ENCODE peak calls at places on chromosome 22, in ten cellular contexts. One of them, this sample, is unnamed.

GRCh38 chr22:47210112-47210657 is 447.7 kb downstream of the TBC1D22A start:
- DNase-seq in fibroblast of lung: no peak
- DNase-seq in colonic mucosa: peak; percentile 11
- DNase-seq in PC-3: no peak
- DNase-seq in mesendoderm: no peak
- DNase-seq in GM12878: no peak
- DNase-seq in mesenchymal stem cell: no peak
- DNase-seq in IMR-90: no peak
- DNase-seq in neuronal stem cell: no peak
- DNase-seq in H9: no peak
- DNase-seq in this sample: no peak

GRCh38 chr22:46754110-46754799 is 8.2 kb upstream of the TBC1D22A start:
- DNase-seq in fibroblast of lung: peak; percentile 98
- DNase-seq in colonic mucosa: peak; percentile 94
- DNase-seq in PC-3: peak; percentile 91
- DNase-seq in mesendoderm: no peak
- DNase-seq in GM12878: no peak
- DNase-seq in mesenchymal stem cell: peak; percentile 99
- DNase-seq in IMR-90: peak; percentile 99
- DNase-seq in neuronal stem cell: no peak
- DNase-seq in H9: no peak
- DNase-seq in this sample: peak; percentile 97

GRCh38 chr22:27378994-27379393 is 422.6 kb downstream of the MN1 start:
- DNase-seq in fibroblast of lung: no peak
- DNase-seq in colonic mucosa: no peak
- DNase-seq in PC-3: no peak
- DNase-seq in mesendoderm: no peak
- DNase-seq in GM12878: no peak
- DNase-seq in mesenchymal stem cell: no peak
- DNase-seq in IMR-90: no peak
- DNase-seq in neuronal stem cell: no peak
- DNase-seq in H9: no peak
- DNase-seq in this sample: no peak

GRCh38 chr22:36443198-36443770 is 38.2 kb downstream of the TXN2 start:
- DNase-seq in fibroblast of lung: peak; percentile 77
- DNase-seq in colonic mucosa: no peak
- DNase-seq in PC-3: no peak
- DNase-seq in mesendoderm: peak; percentile 85
- DNase-seq in GM12878: no peak
- DNase-seq in mesenchymal stem cell: peak; percentile 53
- DNase-seq in IMR-90: no peak
- DNase-seq in neuronal stem cell: no peak
- DNase-seq in H9: no peak
- DNase-seq in this sample: peak; percentile 66

GRCh38 chr22:46072981-46073682 is 77.2 kb upstream of the PPARA start:
- DNase-seq in fibroblast of lung: peak; percentile 8
- DNase-seq in colonic mucosa: no peak
- DNase-seq in PC-3: no peak
- DNase-seq in mesendoderm: no peak
- DNase-seq in GM12878: no peak
- DNase-seq in mesenchymal stem cell: peak; percentile 7
- DNase-seq in IMR-90: no peak
- DNase-seq in neuronal stem cell: no peak
- DNase-seq in H9: no peak
- DNase-seq in this sample: no peak

GRCh38 chr22:36419912-36420882 is 32.4 kb upstream of the MYH9 start:
- DNase-seq in fibroblast of lung: no peak
- DNase-seq in colonic mucosa: no peak
- DNase-seq in PC-3: no peak
- DNase-seq in mesendoderm: no peak
- DNase-seq in GM12878: no peak
- DNase-seq in mesenchymal stem cell: peak; percentile 80
- DNase-seq in IMR-90: no peak
- DNase-seq in neuronal stem cell: no peak
- DNase-seq in H9: no peak
- DNase-seq in this sample: no peak

GRCh38 chr22:35705141-35705540 is 12.5 kb upstream of the APOL5 start:
- DNase-seq in fibroblast of lung: peak; percentile 84
- DNase-seq in colonic mucosa: no peak
- DNase-seq in PC-3: peak; percentile 82
- DNase-seq in mesendoderm: no peak
- DNase-seq in GM12878: no peak
- DNase-seq in mesenchymal stem cell: peak; percentile 81
- DNase-seq in IMR-90: peak; percentile 95
- DNase-seq in neuronal stem cell: no peak
- DNase-seq in H9: no peak
- DNase-seq in this sample: peak; percentile 79

GRCh38 chr22:47342446-47342845 is 580.0 kb downstream of the TBC1D22A start:
- DNase-seq in fibroblast of lung: no peak
- DNase-seq in colonic mucosa: no peak
- DNase-seq in PC-3: no peak
- DNase-seq in mesendoderm: no peak
- DNase-seq in GM12878: no peak
- DNase-seq in mesenchymal stem cell: no peak
- DNase-seq in IMR-90: no peak
- DNase-seq in neuronal stem cell: no peak
- DNase-seq in H9: no peak
- DNase-seq in this sample: no peak

DNA sequence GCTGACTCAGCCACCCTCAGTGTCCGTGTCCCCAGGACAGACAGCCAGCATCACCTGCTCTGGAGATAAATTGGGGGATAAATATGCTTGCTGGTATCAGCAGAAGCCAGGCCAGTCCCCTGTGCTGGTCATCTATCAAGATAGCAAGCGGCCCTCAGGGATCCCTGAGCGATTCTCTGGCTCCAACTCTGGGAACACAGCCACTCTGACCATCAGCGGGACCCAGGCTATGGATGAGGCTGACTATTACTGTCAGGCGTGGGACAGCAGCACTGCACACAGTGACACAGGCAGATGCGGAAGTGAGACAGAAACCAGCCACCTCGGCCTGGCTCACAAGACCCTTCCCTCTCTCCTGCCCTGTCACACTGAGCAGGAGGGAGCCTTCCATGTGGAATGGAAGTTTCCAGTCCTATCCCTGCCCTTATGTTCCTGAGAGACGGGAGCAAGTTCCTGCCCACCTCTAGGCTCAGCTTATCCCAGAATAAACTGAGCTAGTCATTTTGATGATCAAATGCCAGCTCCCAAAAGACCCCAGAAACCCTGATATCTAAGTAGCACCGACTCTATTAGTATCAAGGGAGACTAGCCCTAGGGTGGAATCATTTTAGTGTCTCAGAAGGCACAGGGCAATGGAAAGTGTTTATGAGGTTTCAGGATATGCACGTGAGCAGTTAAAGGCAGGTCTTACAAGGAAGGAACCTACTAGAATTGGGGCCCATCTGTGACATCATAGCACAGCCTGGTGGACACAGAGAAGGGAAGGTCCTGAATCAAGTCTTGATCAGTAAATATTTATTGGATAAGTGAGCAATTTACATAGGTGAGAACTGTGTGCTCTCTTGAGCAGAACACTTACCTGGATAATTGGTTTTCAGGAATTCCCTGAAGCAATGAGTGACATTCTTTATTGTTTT is 6.2 kb upstream of the IGLL5 start:
- DNase-seq in fibroblast of lung: no peak
- DNase-seq in colonic mucosa: no peak
- DNase-seq in PC-3: no peak
- DNase-seq in mesendoderm: no peak
- DNase-seq in GM12878: no peak
- DNase-seq in mesenchymal stem cell: no peak
- DNase-seq in IMR-90: no peak
- DNase-seq in neuronal stem cell: no peak
- DNase-seq in H9: peak; percentile 3
- DNase-seq in this sample: no peak
- H3K9ac ChIP-seq in fibroblast of lung: no peak overlapping the region
- H3K9ac ChIP-seq in colonic mucosa: no peak overlapping the region
- H3K9ac ChIP-seq in PC-3: no peak overlapping the region
- H3K9ac ChIP-seq in mesendoderm: no peak overlapping the region
- H3K9ac ChIP-seq in GM12878: no peak overlapping the region
- H3K9ac ChIP-seq in mesenchymal stem cell: no peak overlapping the region
- H3K9ac ChIP-seq in IMR-90: no peak overlapping the region
- H3K9ac ChIP-seq in neuronal stem cell: no peak overlapping the region
- H3K9ac ChIP-seq in H9: no peak overlapping the region
- H3K9ac ChIP-seq in this sample: no peak overlapping the region

GRCh38 chr22:49850021-49850911 is 3.4 kb upstream of the ZBED4 start:
- DNase-seq in fibroblast of lung: no peak
- DNase-seq in colonic mucosa: no peak
- DNase-seq in PC-3: no peak
- DNase-seq in mesendoderm: no peak
- DNase-seq in GM12878: no peak
- DNase-seq in mesenchymal stem cell: no peak
- DNase-seq in IMR-90: no peak
- DNase-seq in neuronal stem cell: no peak
- DNase-seq in H9: no peak
- DNase-seq in this sample: no peak

GRCh38 chr22:49850959-49851815 is 2.5 kb upstream of the ZBED4 start:
- DNase-seq in fibroblast of lung: no peak
- DNase-seq in colonic mucosa: no peak
- DNase-seq in PC-3: no peak
- DNase-seq in mesendoderm: no peak
- DNase-seq in GM12878: no peak
- DNase-seq in mesenchymal stem cell: no peak
- DNase-seq in IMR-90: no peak
- DNase-seq in neuronal stem cell: no peak
- DNase-seq in H9: no peak
- DNase-seq in this sample: no peak

GRCh38 chr22:49853981-49854791 is 542 bp downstream of the ZBED4 start:
- DNase-seq in fibroblast of lung: peak; percentile 26
- DNase-seq in colonic mucosa: peak; percentile 61
- DNase-seq in PC-3: peak; percentile 8
- DNase-seq in mesendoderm: peak; percentile 52
- DNase-seq in GM12878: no peak
- DNase-seq in mesenchymal stem cell: peak; percentile 53
- DNase-seq in IMR-90: peak; percentile 17
- DNase-seq in neuronal stem cell: peak; percentile 39
- DNase-seq in H9: peak; percentile 38
- DNase-seq in this sample: no peak

GRCh38 chr22:49855491-49855911 is 1.9 kb downstream of the ZBED4 start:
- DNase-seq in fibroblast of lung: peak; percentile 51
- DNase-seq in colonic mucosa: peak; percentile 59
- DNase-seq in PC-3: peak; percentile 29
- DNase-seq in mesendoderm: no peak
- DNase-seq in GM12878: no peak
- DNase-seq in mesenchymal stem cell: peak; percentile 53
- DNase-seq in IMR-90: peak; percentile 33
- DNase-seq in neuronal stem cell: no peak
- DNase-seq in H9: no peak
- DNase-seq in this sample: peak; percentile 29

DNA sequence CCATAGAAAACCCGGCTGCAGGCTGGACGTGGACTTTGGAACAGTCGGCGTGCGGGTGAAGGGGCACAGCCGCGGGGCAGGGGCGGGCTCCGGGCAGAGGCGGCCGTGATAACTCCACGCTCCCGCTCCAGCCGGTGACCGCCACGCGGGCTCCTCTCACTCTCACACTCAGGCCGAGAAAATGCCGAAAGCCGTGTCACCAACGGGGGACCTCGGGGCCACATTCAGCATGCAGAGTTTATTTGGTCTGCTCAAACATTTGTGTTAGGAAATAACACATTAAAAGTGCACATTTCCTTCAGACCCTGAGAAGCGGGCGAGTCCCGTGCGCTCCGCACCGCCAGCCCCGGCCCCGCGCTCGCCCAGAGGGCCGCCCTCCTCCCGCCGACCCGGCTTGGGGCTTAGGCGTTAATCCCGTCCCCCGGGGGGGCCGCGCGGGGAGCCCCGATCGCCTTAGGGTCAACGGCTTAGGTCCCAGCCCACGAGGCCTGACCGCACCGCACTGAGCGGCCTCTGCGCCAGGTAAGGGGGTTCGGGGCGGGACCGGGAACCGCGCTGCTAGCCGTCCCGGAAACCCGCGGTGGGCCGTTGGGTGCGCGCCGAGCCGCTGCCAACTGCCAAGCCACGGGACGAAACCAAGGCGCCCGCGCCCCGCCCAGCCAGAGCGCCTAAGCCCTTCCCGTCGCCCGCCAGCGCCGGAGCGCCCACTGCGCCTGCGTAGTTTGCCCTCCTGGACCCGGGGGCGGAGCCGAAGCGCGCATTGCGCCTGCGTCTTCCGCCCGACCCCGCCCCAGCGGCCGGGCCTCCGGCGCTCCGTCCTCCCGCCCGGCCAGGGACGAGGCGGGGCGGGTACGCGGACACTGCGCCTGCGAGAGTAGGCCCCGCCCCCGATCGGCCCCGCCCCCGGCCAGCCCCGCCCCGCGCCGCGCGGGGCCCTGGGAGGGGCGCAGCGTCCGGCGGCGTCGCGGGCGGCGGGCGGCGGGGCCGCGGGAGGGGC is at the start of gene ZBED4:
- DNase-seq in fibroblast of lung: peak; percentile 89
- DNase-seq in colonic mucosa: peak; percentile 98
- DNase-seq in PC-3: peak; percentile 97
- DNase-seq in mesendoderm: peak; percentile 97
- DNase-seq in GM12878: peak; percentile 84
- DNase-seq in mesenchymal stem cell: peak; percentile 94
- DNase-seq in IMR-90: peak; percentile 94
- DNase-seq in neuronal stem cell: peak; percentile 98
- DNase-seq in H9: peak; percentile 96
- DNase-seq in this sample: peak; percentile 79
- H3K27me3 ChIP-seq in fibroblast of lung: peaks cover 25% of the 10 kb centered on the region
- H3K27me3 ChIP-seq in colonic mucosa: peaks cover 23% of the 10 kb centered on the region
- H3K27me3 ChIP-seq in PC-3: peaks cover 13% of the 10 kb centered on the region
- H3K27me3 ChIP-seq in mesendoderm: peaks cover 37% of the 10 kb centered on the region
- H3K27me3 ChIP-seq in GM12878: peaks cover 7% of the 10 kb centered on the region
- H3K27me3 ChIP-seq in mesenchymal stem cell: peaks cover 16% of the 10 kb centered on the region
- H3K27me3 ChIP-seq in IMR-90: peaks cover 27% of the 10 kb centered on the region
- H3K27me3 ChIP-seq in neuronal stem cell: peaks cover 48% of the 10 kb centered on the region
- H3K27me3 ChIP-seq in H9: peaks cover 29% of the 10 kb centered on the region
- H3K27me3 ChIP-seq in this sample: peaks cover 22% of the 10 kb centered on the region

GRCh38 chr22:37551981-37552380 is 8.3 kb upstream of the CDC42EP1 start:
- DNase-seq in fibroblast of lung: no peak
- DNase-seq in colonic mucosa: no peak
- DNase-seq in PC-3: no peak
- DNase-seq in mesendoderm: no peak
- DNase-seq in GM12878: no peak
- DNase-seq in mesenchymal stem cell: no peak
- DNase-seq in IMR-90: no peak
- DNase-seq in neuronal stem cell: no peak
- DNase-seq in H9: no peak
- DNase-seq in this sample: no peak
- H3K4me1 ChIP-seq in fibroblast of lung: peaks cover 24% of the 10 kb centered on the region
- H3K4me1 ChIP-seq in colonic mucosa: peaks cover 3% of the 10 kb centered on the region
- H3K4me1 ChIP-seq in PC-3: no peaks in the 10 kb centered on the region
- H3K4me1 ChIP-seq in mesendoderm: peaks cover 17% of the 10 kb centered on the region
- H3K4me1 ChIP-seq in GM12878: no peaks in the 10 kb centered on the region
- H3K4me1 ChIP-seq in mesenchymal stem cell: peaks cover 49% of the 10 kb centered on the region
- H3K4me1 ChIP-seq in IMR-90: peaks cover 23% of the 10 kb centered on the region
- H3K4me1 ChIP-seq in neuronal stem cell: peaks cover 40% of the 10 kb centered on the region
- H3K4me1 ChIP-seq in H9: peaks cover 5% of the 10 kb centered on the region
- H3K4me1 ChIP-seq in this sample: peaks cover 31% of the 10 kb centered on the region

GRCh38 chr22:28905433-28905832 is 22.1 kb downstream of the ZNRF3 start:
- DNase-seq in fibroblast of lung: no peak
- DNase-seq in colonic mucosa: no peak
- DNase-seq in PC-3: no peak
- DNase-seq in mesendoderm: no peak
- DNase-seq in GM12878: no peak
- DNase-seq in mesenchymal stem cell: no peak
- DNase-seq in IMR-90: no peak
- DNase-seq in neuronal stem cell: no peak
- DNase-seq in H9: no peak
- DNase-seq in this sample: no peak

GRCh38 chr22:28903080-28903479 is 19.7 kb downstream of the ZNRF3 start:
- DNase-seq in fibroblast of lung: no peak
- DNase-seq in colonic mucosa: peak; percentile 44
- DNase-seq in PC-3: no peak
- DNase-seq in mesendoderm: no peak
- DNase-seq in GM12878: no peak
- DNase-seq in mesenchymal stem cell: no peak
- DNase-seq in IMR-90: no peak
- DNase-seq in neuronal stem cell: no peak
- DNase-seq in H9: no peak
- DNase-seq in this sample: no peak

GRCh38 chr22:28902490-28902889 is 19.1 kb downstream of the ZNRF3 start:
- DNase-seq in fibroblast of lung: no peak
- DNase-seq in colonic mucosa: no peak
- DNase-seq in PC-3: no peak
- DNase-seq in mesendoderm: no peak
- DNase-seq in GM12878: no peak
- DNase-seq in mesenchymal stem cell: no peak
- DNase-seq in IMR-90: no peak
- DNase-seq in neuronal stem cell: no peak
- DNase-seq in H9: no peak
- DNase-seq in this sample: no peak

GRCh38 chr22:28904211-28904808 is 20.9 kb downstream of the ZNRF3 start:
- DNase-seq in fibroblast of lung: peak; percentile 76
- DNase-seq in colonic mucosa: no peak
- DNase-seq in PC-3: no peak
- DNase-seq in mesendoderm: peak; percentile 60
- DNase-seq in GM12878: no peak
- DNase-seq in mesenchymal stem cell: peak; percentile 29
- DNase-seq in IMR-90: peak; percentile 66
- DNase-seq in neuronal stem cell: no peak
- DNase-seq in H9: no peak
- DNase-seq in this sample: peak; percentile 65

GRCh38 chr22:28903719-28904118 is 20.3 kb downstream of the ZNRF3 start:
- DNase-seq in fibroblast of lung: peak; percentile 30
- DNase-seq in colonic mucosa: no peak
- DNase-seq in PC-3: no peak
- DNase-seq in mesendoderm: peak; percentile 57
- DNase-seq in GM12878: no peak
- DNase-seq in mesenchymal stem cell: no peak
- DNase-seq in IMR-90: no peak
- DNase-seq in neuronal stem cell: no peak
- DNase-seq in H9: no peak
- DNase-seq in this sample: no peak
- H3K9ac ChIP-seq in fibroblast of lung: peak overlapping the region; percentile 30
- H3K9ac ChIP-seq in colonic mucosa: peak overlapping the region; percentile 7
- H3K9ac ChIP-seq in PC-3: no peak overlapping the region
- H3K9ac ChIP-seq in mesendoderm: peak overlapping the region; percentile 42
- H3K9ac ChIP-seq in GM12878: no peak overlapping the region
- H3K9ac ChIP-seq in mesenchymal stem cell: peak overlapping the region; percentile 55
- H3K9ac ChIP-seq in IMR-90: peak overlapping the region; percentile 12
- H3K9ac ChIP-seq in neuronal stem cell: no peak overlapping the region
- H3K9ac ChIP-seq in H9: peak overlapping the region; percentile 2
- H3K9ac ChIP-seq in this sample: peak overlapping the region; percentile 39

This sample was measured in astrocyte.